ENCODE peak calls at places on chromosome 11, in eight cellular contexts. K is neural progenitor cell, B is OCI-LY7, D is PC-3, Y is HCT116, P is hepatocyte, S is GM23248, Z is MM.1S. Q is an unnamed sample.

GRCh38 chr11:69774354-69775162 is 583 bp downstream of the FGF4 start:
- DNase-seq in D (no peak), K (peak; percentile 65), S (no peak), Y (no peak), Z (no peak), B (no peak), P (no peak), Q (peak; percentile 54)

GRCh38 chr11:86547727-86548126 is 124.7 kb downstream of the ME3 start:
- DNase-seq in B (no peak), D (no peak), K (no peak), P (no peak), Z (no peak), Y (no peak), S (no peak), Q (no peak)

GRCh38 chr11:86013718-86014117 is 55.2 kb downstream of the PICALM start:
- DNase-seq in K (no peak), B (no peak), D (no peak), Z (no peak), S (no peak), Y (no peak), P (no peak), Q (no peak)

GRCh38 chr11:94933225-94934130 is 39.9 kb downstream of the CWC15 start:
- DNase-seq in Z (no peak), S (peak; percentile 97), Y (no peak), B (no peak), K (no peak), D (peak; percentile 21), P (no peak), Q (no peak)

GRCh38 chr11:61667684-61668320 is 12.4 kb upstream of the DAGLA start:
- DNase-seq in B (no peak), Y (no peak), K (peak; percentile 42), Z (no peak), S (no peak), P (no peak), D (no peak), Q (no peak)

GRCh38 chr11:127710831-127711230 is 710.3 kb upstream of the KIRREL3 start:
- DNase-seq in P (no peak), D (no peak), Y (no peak), K (no peak), B (no peak), Z (no peak), S (no peak), Q (no peak)

GRCh38 chr11:19664896-19665548 is 47.6 kb upstream of the NAV2 start:
- DNase-seq in S (peak; percentile 75), Z (no peak), D (peak; percentile 21), P (no peak), Y (no peak), K (no peak), B (no peak), Q (no peak)

GRCh38 chr11:2922635-2923034 is 6.6 kb downstream of the PHLDA2 start:
- DNase-seq in P (no peak), Z (no peak), S (no peak), Y (no peak), D (no peak), K (no peak), B (no peak), Q (no peak)

GRCh38 chr11:15159085-15159484 is 44.4 kb downstream of the INSC start:
- DNase-seq in Y (peak; percentile 28), D (peak; percentile 17), Z (peak; percentile 33), B (peak; percentile 34), K (peak; percentile 38), P (peak; percentile 22), S (peak; percentile 77), Q (peak; percentile 62)

GRCh38 chr11:94151903-94152677 is 23.4 kb downstream of the PANX1 start:
- DNase-seq in K (no peak), B (no peak), P (peak; percentile 84), Y (peak; percentile 73), S (peak; percentile 94), Z (no peak), D (peak; percentile 96), Q (no peak)

GRCh38 chr11:24575392-24575791 is 78.5 kb downstream of the LUZP2 start:
- DNase-seq in K (no peak), Y (no peak), Z (no peak), S (peak; percentile 3), D (peak; percentile 78), P (no peak), B (no peak), Q (no peak)

GRCh38 chr11:86671386-86672006 is 920 bp downstream of the ME3 start:
- DNase-seq in B (no peak), D (peak; percentile 56), Z (peak; percentile 14), K (peak; percentile 47), Y (no peak), P (peak; percentile 51), S (peak; percentile 55), Q (peak; percentile 58)

GRCh38 chr11:73268671-73269271 is 3.4 kb upstream of the P2RY6 start:
- DNase-seq in Z (no peak), K (no peak), D (no peak), S (no peak), B (no peak), P (no peak), Y (no peak), Q (no peak)

GRCh38 chr11:134751161-134751560 is 339.1 kb upstream of the B3GAT1 start:
- DNase-seq in S (no peak), Z (no peak), D (no peak), Y (no peak), K (no peak), P (no peak), B (no peak), Q (no peak)

GRCh38 chr11:64226507-64227051 is 505 bp downstream of the NUDT22 start:
- DNase-seq in S (peak; percentile 51), Y (no peak), D (peak; percentile 47), Z (peak; percentile 49), K (no peak), P (no peak), B (peak; percentile 78), Q (peak; percentile 64)

GRCh38 chr11:134341805-134342571 is 10.2 kb downstream of the GLB1L2 start:
- DNase-seq in B (no peak), P (no peak), K (no peak), D (no peak), Y (no peak), Z (no peak), S (no peak), Q (no peak)

GRCh38 chr11:126188332-126189108 is 22.9 kb downstream of the RPUSD4 start:
- DNase-seq in D (no peak), B (peak; percentile 89), Z (peak; percentile 92), S (no peak), K (no peak), P (no peak), Y (no peak), Q (no peak)

GRCh38 chr11:134275534-134276395 is at the start of gene GLB1L3:
- DNase-seq in S (peak; percentile 60), K (peak; percentile 76), Y (no peak), B (no peak), Z (peak; percentile 77), P (peak; percentile 34), D (no peak), Q (peak; percentile 74)

GRCh38 chr11:123251656-123252344 is 56.8 kb upstream of the CLMP start:
- DNase-seq in Z (no peak), P (no peak), D (no peak), K (no peak), B (no peak), Y (no peak), S (peak; percentile 69), Q (no peak)

GRCh38 chr11:694563-695331 is at the start of gene DEAF1:
- DNase-seq in B (peak; percentile 99), P (peak; percentile 99), K (peak; percentile 99), Z (peak; percentile 98), S (peak; percentile 99), D (peak; percentile 96), Y (peak; percentile 96), Q (peak; percentile 97)

GRCh38 chr11:43732225-43732624 is 51.7 kb downstream of the HSD17B12 start:
- DNase-seq in D (no peak), Y (no peak), B (no peak), P (peak; percentile 12), S (no peak), K (no peak), Z (no peak), Q (no peak)
- TF ChIP-seq EZH2phosphoT487 in D (no peak), Y (no peak), B (no peak), P (no peak), S (no peak), K (no peak), Z (no peak), Q (no peak)

DNA sequence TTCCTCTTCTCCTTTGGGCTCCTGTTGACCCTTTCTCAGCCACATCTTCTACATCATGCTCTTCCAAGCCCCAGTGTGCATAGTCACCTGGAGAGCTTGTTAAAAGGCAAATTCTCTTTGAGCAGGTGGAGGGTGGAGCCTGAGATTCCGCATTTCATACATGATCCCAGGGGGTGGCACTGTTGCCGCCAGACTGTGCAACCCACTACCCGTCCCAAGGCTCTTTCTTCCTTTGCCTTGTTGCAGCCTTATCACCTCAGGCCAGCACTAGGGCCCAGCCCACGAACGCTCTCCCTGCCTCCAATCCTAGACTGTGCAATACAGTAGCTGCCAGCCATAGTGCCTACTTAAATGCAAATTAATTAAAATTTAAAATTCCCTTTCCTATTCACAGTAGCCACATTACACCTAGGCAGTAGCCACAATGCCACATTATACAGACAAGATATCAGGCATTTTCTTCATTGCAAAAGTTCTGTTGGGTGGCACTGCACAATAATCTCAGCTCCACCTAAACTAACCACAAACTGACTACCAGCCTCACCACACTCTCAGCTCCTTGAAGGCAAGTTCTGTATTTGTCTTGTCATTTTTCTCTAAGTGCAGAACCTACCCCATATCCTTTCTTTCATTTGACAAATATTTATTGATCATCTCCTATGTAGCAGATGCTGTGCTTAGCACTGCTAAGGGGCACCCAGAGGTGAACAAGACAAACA is 4.6 kb upstream of the KCNJ5 start:
- DNase-seq in Z (peak; percentile 25), Y (no peak), S (no peak), P (peak; percentile 38), K (peak; percentile 54), B (peak; percentile 24), D (peak; percentile 66), Q (peak; percentile 53)
- TF ChIP-seq EZH2phosphoT487 in Z (no peak), Y (no peak), S (no peak), P (no peak), K (no peak), B (no peak), D (no peak), Q (no peak)

GRCh38 chr11:75100314-75100713 is 3.6 kb upstream of the OR2AT4 start:
- DNase-seq in K (no peak), Z (peak; percentile 63), B (peak; percentile 6), Y (no peak), P (no peak), D (peak; percentile 35), S (peak; percentile 63), Q (no peak)
- TF ChIP-seq EZH2phosphoT487 in K (no peak), Z (no peak), B (no peak), Y (no peak), P (no peak), D (no peak), S (no peak), Q (no peak)

DNA sequence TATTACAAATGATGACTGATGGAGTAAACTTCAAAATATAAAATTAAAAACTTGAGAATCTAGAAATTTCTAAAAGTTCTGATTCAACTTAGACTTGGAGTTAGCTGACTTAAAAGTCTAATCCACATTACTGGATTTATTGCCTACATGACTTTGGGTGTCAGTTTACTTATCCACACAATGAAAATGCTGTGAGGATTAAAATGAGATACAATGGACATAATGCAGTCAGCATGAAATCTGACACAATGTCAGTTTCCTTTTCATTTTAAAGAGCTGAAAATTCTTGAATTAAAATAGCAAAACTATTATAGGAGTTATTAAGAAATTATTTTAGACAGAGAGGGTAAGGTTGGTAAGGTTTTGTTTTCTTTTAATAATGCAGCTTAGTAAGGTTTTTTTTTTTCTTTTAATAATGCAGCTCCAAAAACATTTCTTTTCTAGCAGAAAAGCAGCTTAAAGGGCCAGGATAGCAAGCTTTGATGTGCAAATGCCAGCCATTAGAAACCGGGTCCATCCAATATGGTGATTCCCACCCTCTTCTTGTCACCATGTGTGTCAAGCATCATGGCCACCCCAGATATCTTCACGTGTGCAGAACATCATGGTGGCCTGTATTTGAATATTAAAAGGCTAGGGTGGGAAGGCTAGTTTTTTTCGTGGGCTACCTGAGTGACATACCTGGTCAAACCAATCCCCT is 18.9 kb downstream of the APIP start:
- DNase-seq in Z (no peak), P (no peak), K (no peak), D (no peak), B (no peak), S (no peak), Y (no peak), Q (no peak)
- TF ChIP-seq EZH2phosphoT487 in Z (no peak), P (no peak), K (no peak), D (no peak), B (no peak), S (no peak), Y (no peak), Q (no peak)

Q was measured in GM23338.